ENCODE peak calls at places on chromosomes 5 and 9, in eight cellular contexts. I, X, A, S, H, P, Y and V are unnamed samples.
A peak's percentile ranks its signal among the peaks of the same experiment; 100 is the strongest.

GRCh38 chr9:73527521-73527920 is 375.9 kb downstream of the ANXA1 start:
- DNase-seq in I (no peak), H (no peak), Y (no peak), X (no peak), A (no peak), P (no peak), S (no peak), V (no peak)

GRCh38 chr5:5360878-5361520 is 61.5 kb upstream of the ICE1 start:
- DNase-seq in P (no peak), X (no peak), I (no peak), S (no peak), Y (no peak), A (no peak), H (no peak), V (no peak)

GRCh38 chr5:31161772-31162171 is 31.7 kb upstream of the CDH6 start:
- DNase-seq in A (no peak), Y (no peak), S (no peak), H (no peak), P (no peak), X (no peak), I (no peak), V (no peak)

GRCh38 chr9:110828148-110828730 is 159.6 kb downstream of the MUSK start:
- DNase-seq in H (no peak), Y (no peak), P (peak; percentile 43), S (peak; percentile 10), A (no peak), I (no peak), X (peak; percentile 23), V (peak; percentile 1)

GRCh38 chr5:107469485-107469884 is 201.3 kb downstream of the EFNA5 start:
- DNase-seq in Y (peak; percentile 96), P (no peak), A (no peak), I (peak; percentile 92), X (peak; percentile 86), S (no peak), H (no peak), V (no peak)

GRCh38 chr9:137456061-137456863 is 2.9 kb downstream of the NSMF start:
- DNase-seq in I (no peak), H (no peak), Y (no peak), X (no peak), P (no peak), A (no peak), S (no peak), V (no peak)

GRCh38 chr9:130500340-130500771 is 55.6 kb downstream of the ASS1 start:
- DNase-seq in P (no peak), A (no peak), S (no peak), I (no peak), X (no peak), Y (no peak), H (no peak), V (no peak)

GRCh38 chr9:134883040-134883782 is 2.6 kb downstream of the FCN2 start:
- DNase-seq in A (no peak), P (no peak), H (no peak), Y (no peak), S (no peak), X (no peak), I (no peak), V (no peak)

GRCh38 chr5:45508155-45508554 is 188.0 kb downstream of the HCN1 start:
- DNase-seq in H (no peak), P (no peak), X (no peak), A (no peak), I (no peak), S (no peak), Y (no peak), V (no peak)

GRCh38 chr9:134158753-134159392 is 5.5 kb downstream of the RNU6ATAC start:
- DNase-seq in P (no peak), A (no peak), H (no peak), X (no peak), I (no peak), S (no peak), Y (no peak), V (no peak)

GRCh38 chr9:122340161-122340560 is 30.7 kb upstream of the PTGS1 start:
- DNase-seq in P (no peak), H (no peak), Y (no peak), X (no peak), A (no peak), I (no peak), S (no peak), V (no peak)

GRCh38 chr9:115207003-115207837 is 89.3 kb upstream of the TNC start:
- DNase-seq in S (no peak), A (peak; percentile 6), H (no peak), X (peak; percentile 70), Y (peak; percentile 47), I (no peak), P (no peak), V (no peak)

GRCh38 chr9:33750307-33750838 is 45.0 kb upstream of the PRSS3 start:
- DNase-seq in P (no peak), I (no peak), S (no peak), Y (peak; percentile 26), X (peak; percentile 48), H (no peak), A (no peak), V (no peak)

GRCh38 chr9:127919253-127919815 is 2.5 kb upstream of the ST6GALNAC4 start:
- DNase-seq in S (no peak), P (no peak), A (peak; percentile 54), H (no peak), Y (peak; percentile 100), X (peak; percentile 99), I (peak; percentile 99), V (no peak)

GRCh38 chr9:131758972-131759647 is 19.2 kb upstream of the RAPGEF1 start:
- DNase-seq in Y (no peak), H (no peak), P (no peak), S (no peak), X (peak; percentile 22), I (no peak), A (no peak), V (no peak)

GRCh38 chr9:133506653-133507038 is 18.1 kb downstream of the MYMK start:
- DNase-seq in P (no peak), X (peak; percentile 95), H (no peak), Y (peak; percentile 98), I (no peak), S (no peak), A (no peak), V (no peak)

GRCh38 chr5:78537821-78538220 is 110.8 kb downstream of the LHFPL2 start:
- DNase-seq in I (no peak), Y (peak; percentile 48), S (peak; percentile 31), H (no peak), X (peak; percentile 55), P (peak; percentile 85), A (no peak), V (no peak)

GRCh38 chr9:113742878-113743277 is 133.2 kb upstream of the ZNF618 start:
- DNase-seq in A (no peak), X (no peak), I (no peak), S (no peak), P (no peak), Y (no peak), H (no peak), V (no peak)

GRCh38 chr5:25427233-25427632 is 782.5 kb upstream of the CDH10 start:
- DNase-seq in H (no peak), Y (no peak), S (no peak), P (no peak), I (no peak), A (no peak), X (no peak), V (no peak)

GRCh38 chr5:66339896-66340295 is 195.8 kb downstream of the SREK1 start:
- DNase-seq in P (peak; percentile 12), H (no peak), I (no peak), S (no peak), Y (no peak), X (no peak), A (no peak), V (no peak)

GRCh38 chr5:124365491-124365890 is 380.9 kb downstream of the ZNF608 start:
- DNase-seq in Y (no peak), A (no peak), H (no peak), X (no peak), P (no peak), I (no peak), S (no peak), V (no peak)

GRCh38 chr5:172454355-172455086 is at the start of gene SH3PXD2B:
- DNase-seq in H (no peak), S (peak; percentile 58), Y (peak; percentile 51), A (peak; percentile 59), X (peak; percentile 70), P (no peak), I (no peak), V (no peak)

GRCh38 chr5:145471831-145472616 is 363.1 kb downstream of the PRELID2 start:
- DNase-seq in H (no peak), S (no peak), I (no peak), A (no peak), X (no peak), P (no peak), Y (no peak), V (no peak)

GRCh38 chr5:134462761-134463160 is 51.1 kb upstream of the CDKN2AIPNL start:
- DNase-seq in Y (no peak), A (no peak), I (no peak), X (no peak), P (no peak), S (no peak), H (no peak), V (no peak)

GRCh38 chr5:10712574-10713366 is 48.3 kb downstream of the DAP start:
- DNase-seq in I (no peak), Y (no peak), X (no peak), A (no peak), P (no peak), S (no peak), H (no peak), V (no peak)

GRCh38 chr9:32954642-32955041 is 46.8 kb downstream of the APTX start:
- DNase-seq in P (no peak), H (no peak), Y (peak; percentile 23), I (no peak), S (no peak), X (peak; percentile 52), A (no peak), V (no peak)

GRCh38 chr9:125556046-125556445 is 151.0 kb downstream of the MAPKAP1 start:
- DNase-seq in P (no peak), I (no peak), A (no peak), S (no peak), H (no peak), X (no peak), Y (no peak), V (no peak)

GRCh38 chr5:73451218-73452130 is 2.9 kb upstream of the FOXD1 start:
- DNase-seq in I (no peak), A (peak; percentile 75), P (no peak), H (no peak), S (peak; percentile 15), X (peak; percentile 70), Y (no peak), V (no peak)

GRCh38 chr5:36685631-36686147 is 79.3 kb downstream of the SLC1A3 start:
- DNase-seq in A (no peak), S (no peak), Y (no peak), H (no peak), I (no peak), X (no peak), P (no peak), V (no peak)

GRCh38 chr5:179858241-179858585 is 404 bp downstream of the MRNIP start:
- DNase-seq in I (no peak), A (peak; percentile 67), P (peak; percentile 66), S (no peak), X (no peak), Y (peak; percentile 45), H (peak; percentile 15), V (no peak)